ENCODE peak calls at places on chromosome 14, in six cellular contexts. R, G, Q, M, B and W are unnamed samples.

GRCh38 chr14:102530828-102531478 is 21.4 kb upstream of the ANKRD9 start:
- DNase-seq in R (no peak), G (no peak), Q (no peak), M (no peak), B (no peak), W (no peak)

GRCh38 chr14:60648169-60648933 is 926 bp downstream of the SIX1 start:
- DNase-seq in R (peak; percentile 33), G (no peak), Q (peak; percentile 24), M (peak; percentile 43), B (no peak), W (no peak)

GRCh38 chr14:87175175-87175574 is 817.8 kb downstream of the GALC start:
- DNase-seq in R (no peak), G (no peak), Q (no peak), M (no peak), B (no peak), W (no peak)

GRCh38 chr14:79363291-79363690 is 848.0 kb downstream of the DIO2 start:
- DNase-seq in R (no peak), G (no peak), Q (no peak), M (no peak), B (no peak), W (peak; percentile 17)

GRCh38 chr14:37436519-37436918 is 158.5 kb downstream of the FOXA1 start:
- DNase-seq in R (no peak), G (no peak), Q (no peak), M (no peak), B (no peak), W (no peak)

GRCh38 chr14:75751291-75751690 is 90.2 kb downstream of the TTLL5 start:
- DNase-seq in R (no peak), G (no peak), Q (no peak), M (no peak), B (no peak), W (no peak)

GRCh38 chr14:51862171-51862838 is 1.9 kb downstream of the GNG2 start:
- DNase-seq in R (no peak), G (peak; percentile 26), Q (no peak), M (no peak), B (no peak), W (no peak)

GRCh38 chr14:73787760-73788508 is 63.7 kb upstream of the PTGR2 start:
- DNase-seq in R (no peak), G (no peak), Q (no peak), M (peak; percentile 72), B (no peak), W (no peak)

GRCh38 chr14:76348898-76349297 is 27.0 kb upstream of the ESRRB start:
- DNase-seq in R (no peak), G (no peak), Q (peak; percentile 35), M (no peak), B (peak; percentile 25), W (no peak)

GRCh38 chr14:77123381-77124344 is 17.9 kb downstream of the ZDHHC22 start:
- DNase-seq in R (no peak), G (no peak), Q (peak; percentile 86), M (peak; percentile 15), B (peak; percentile 55), W (peak; percentile 45)